ENCODE peak calls at places on chromosomes 7 and 10, in six cellular contexts. O is NCI-H187, K is nucleus accumbens, C is NCI-H774, H is NCI-H1436, J is AG09309. P is an unnamed sample.

GRCh38 chr10:15035385-15036301 is 8.1 kb upstream of the OLAH start:
- DNase-seq in C (no peak), K (peak; percentile 11), O (no peak), J (no peak), H (no peak), P (no peak)

GRCh38 chr10:77927343-77928256 is 1.0 kb upstream of the DLG5 start:
- DNase-seq in H (no peak), C (no peak), J (no peak), K (no peak), O (no peak), P (no peak)

GRCh38 chr7:116291937-116292336 is 81.6 kb downstream of the TES start:
- DNase-seq in J (no peak), C (no peak), H (no peak), O (no peak), K (no peak), P (no peak)

GRCh38 chr7:116545411-116545993 is 20.7 kb downstream of the CAV1 start:
- DNase-seq in J (no peak), O (no peak), K (no peak), C (no peak), H (no peak), P (no peak)

GRCh38 chr10:131701131-131701947 is 199.5 kb upstream of the PPP2R2D start:
- DNase-seq in H (no peak), O (no peak), K (no peak), C (no peak), J (no peak), P (no peak)

GRCh38 chr10:78952018-78952417 is 116.7 kb upstream of the ZMIZ1 start:
- DNase-seq in C (peak; percentile 31), J (no peak), H (no peak), O (no peak), K (no peak), P (no peak)

GRCh38 chr10:120465138-120465537 is 8.1 kb downstream of the PLPP4 start:
- DNase-seq in J (no peak), K (no peak), H (no peak), O (no peak), C (no peak), P (no peak)

GRCh38 chr10:107740962-107741690 is 576.6 kb upstream of the SORCS1 start:
- DNase-seq in H (no peak), O (no peak), C (no peak), K (no peak), J (no peak), P (no peak)

GRCh38 chr7:19404912-19405329 is 259.7 kb upstream of the FERD3L start:
- DNase-seq in C (no peak), H (no peak), K (no peak), O (no peak), J (peak; percentile 97), P (no peak)

GRCh38 chr7:741850-742249 is 14.8 kb upstream of the PRKAR1B start:
- DNase-seq in O (no peak), J (no peak), H (no peak), K (no peak), C (no peak), P (no peak)

GRCh38 chr7:108436906-108437305 is 19.3 kb downstream of the NRCAM start:
- DNase-seq in O (no peak), K (no peak), H (no peak), J (no peak), C (no peak), P (no peak)

GRCh38 chr10:18229839-18230238 is 89.6 kb downstream of the CACNB2 start:
- DNase-seq in J (no peak), O (no peak), C (no peak), H (no peak), K (no peak), P (no peak)

GRCh38 chr7:132145466-132145865 is 430.8 kb downstream of the PLXNA4 start:
- DNase-seq in C (peak; percentile 36), H (no peak), K (peak; percentile 31), J (peak; percentile 71), O (no peak), P (no peak)

GRCh38 chr7:8443871-8444756 is 10.7 kb downstream of the NXPH1 start:
- DNase-seq in O (no peak), C (no peak), H (no peak), J (no peak), K (no peak), P (no peak)

GRCh38 chr7:46559194-46559576 is 638.1 kb upstream of the IGFBP3 start:
- DNase-seq in K (no peak), H (no peak), O (no peak), C (no peak), J (peak; percentile 60), P (no peak)

GRCh38 chr10:338176-339037 is 203.2 kb downstream of the ZMYND11 start:
- DNase-seq in C (peak; percentile 2), K (no peak), H (no peak), J (no peak), O (no peak), P (no peak)

GRCh38 chr7:2962860-2963259 is 80.8 kb downstream of the CARD11 start:
- DNase-seq in C (no peak), O (no peak), H (no peak), J (no peak), K (no peak), P (no peak)

GRCh38 chr7:133051066-133051465 is 30.8 kb downstream of the CHCHD3 start:
- DNase-seq in J (no peak), H (no peak), K (no peak), O (no peak), C (no peak), P (no peak)

GRCh38 chr7:103680161-103681144 is 234.4 kb upstream of the SLC26A5 start:
- DNase-seq in O (no peak), H (no peak), C (no peak), K (no peak), J (no peak), P (no peak)